ENCODE peak calls at places on chromosome 9, in six cellular contexts. C is fibroblast of villous mesenchyme; H is SW480; N is activated CD4-positive, CD25-positive, alpha-beta regulatory T cell treated with anti-CD3 and anti-CD28 coated beads, Interleukin-2, amount 50 U/mL, for 16 hours; E is GM06990; R is aorta. X is an unnamed sample.

GRCh38 chr9:98010450-98010849 is 27.3 kb downstream of the ANP32B start:
- DNase-seq in C (peak; percentile 6), H (peak; percentile 42), N (no peak), E (no peak), R (no peak), X (no peak)

GRCh38 chr9:35490910-35491465 is 1.1 kb downstream of the RUSC2 start:
- DNase-seq in C (peak; percentile 52), H (no peak), N (no peak), E (no peak), R (no peak), X (no peak)

GRCh38 chr9:30258079-30258478 is 2126.4 kb upstream of the ACO1 start:
- DNase-seq in C (no peak), H (no peak), N (no peak), E (no peak), R (no peak), X (no peak)

GRCh38 chr9:29741169-29741568 is 2167.9 kb upstream of the C9orf72 start:
- DNase-seq in C (no peak), H (no peak), N (no peak), E (no peak), R (no peak), X (no peak)

GRCh38 chr9:114549677-114550330 is 37.8 kb upstream of the ATP6V1G1 start:
- DNase-seq in C (no peak), H (no peak), N (no peak), E (no peak), R (no peak), X (no peak)

GRCh38 chr9:130299785-130300615 is 34.4 kb downstream of the HMCN2 start:
- DNase-seq in C (no peak), H (no peak), N (no peak), E (no peak), R (no peak), X (no peak)

GRCh38 chr9:86732514-86732913 is 214.8 kb downstream of the GAS1 start:
- DNase-seq in C (peak; percentile 71), H (no peak), N (no peak), E (no peak), R (no peak), X (no peak)

GRCh38 chr9:128497824-128498610 is 6.5 kb upstream of the GLE1 start:
- DNase-seq in C (no peak), H (no peak), N (no peak), E (no peak), R (peak; percentile 45), X (peak; percentile 48)

GRCh38 chr9:33445389-33445881 is 2.0 kb downstream of the AQP3 start:
- DNase-seq in C (no peak), H (no peak), N (no peak), E (no peak), R (no peak), X (peak; percentile 87)

GRCh38 chr9:81242866-81243265 is 446.5 kb downstream of the TLE1 start:
- DNase-seq in C (no peak), H (no peak), N (no peak), E (no peak), R (no peak), X (no peak)

GRCh38 chr9:84304166-84304565 is 36.4 kb downstream of the SLC28A3 start:
- DNase-seq in C (peak; percentile 77), H (no peak), N (no peak), E (no peak), R (no peak), X (no peak)

GRCh38 chr9:26811106-26811505 is 81.5 kb downstream of the CAAP1 start:
- DNase-seq in C (peak; percentile 4), H (no peak), N (no peak), E (no peak), R (no peak), X (no peak)

X was measured in upper lobe of right lung.